ENCODE peak calls at places on chromosomes 1 and 21, in eight cellular contexts. B is choroid plexus epithelial cell, C is fibroblast of the aortic adventitia, F is T-helper 2 cell, M is cardiac fibroblast, U is AG08396, I is ureter, T is thyroid gland. D is an unnamed sample.

GRCh38 chr1:159945483-159946241 is at the start of gene IGSF9:
- DNase-seq in U (peak), F (peak), B (peak), C (peak), T (peak), M (peak), I (peak), D (peak)

GRCh38 chr1:151401860-151402259 is 2.5 kb downstream of the PSMB4 start:
- DNase-seq in M (no peak), T (no peak), B (peak), I (no peak), F (no peak), C (no peak), U (no peak), D (no peak)

GRCh38 chr1:172793823-172794222 is 134.9 kb downstream of the FASLG start:
- DNase-seq in C (no peak), U (no peak), F (no peak), I (no peak), B (no peak), M (no peak), T (no peak), D (no peak)

GRCh38 chr1:157288511-157288910 is 150.3 kb upstream of the ETV3 start:
- DNase-seq in F (no peak), T (no peak), I (no peak), M (no peak), C (no peak), B (no peak), U (no peak), D (no peak)

GRCh38 chr1:6488602-6489382 is 2.7 kb downstream of the PLEKHG5 start:
- DNase-seq in U (no peak), C (no peak), M (no peak), B (no peak), T (no peak), F (no peak), I (peak), D (no peak)

GRCh38 chr1:213987422-213987875 is 324 bp upstream of the PROX1 start:
- DNase-seq in M (no peak), B (peak), F (no peak), I (no peak), U (peak), T (peak), C (no peak), D (peak)

GRCh38 chr1:35825255-35825654 is 17.4 kb downstream of the AGO4 start:
- DNase-seq in F (no peak), I (no peak), U (no peak), M (no peak), C (no peak), B (no peak), T (no peak), D (no peak)

GRCh38 chr21:42671778-42672593 is 18.6 kb downstream of the PDE9A start:
- DNase-seq in B (no peak), I (no peak), T (no peak), F (no peak), M (no peak), C (no peak), U (no peak), D (no peak)

GRCh38 chr21:31283025-31283424 is 61.0 kb downstream of the TIAM1 start:
- DNase-seq in U (no peak), T (no peak), F (no peak), C (peak), M (peak), I (no peak), B (no peak), D (no peak)

GRCh38 chr21:23644768-23645167 is 1962.5 kb downstream of the MRPL39 start:
- DNase-seq in T (no peak), C (no peak), M (no peak), U (no peak), B (no peak), I (no peak), F (no peak), D (no peak)

GRCh38 chr1:172941456-172941855 is 109.3 kb downstream of the TNFSF18 start:
- DNase-seq in T (no peak), F (no peak), C (peak), B (no peak), M (no peak), U (no peak), I (no peak), D (no peak)

GRCh38 chr1:116270316-116271057 is 102.6 kb upstream of the ATP1A1 start:
- DNase-seq in C (no peak), U (no peak), I (no peak), T (no peak), B (no peak), F (no peak), M (no peak), D (no peak)

GRCh38 chr1:89363638-89364536 is at the start of gene GBP6:
- DNase-seq in M (peak), C (no peak), B (peak), U (no peak), I (no peak), F (no peak), T (peak), D (peak)

GRCh38 chr21:16055012-16055411 is 325.2 kb downstream of the USP25 start:
- DNase-seq in C (no peak), I (no peak), B (no peak), T (no peak), F (no peak), U (no peak), M (no peak), D (no peak)

GRCh38 chr1:244318078-244318477 is 133.6 kb downstream of the ADSS2 start:
- DNase-seq in U (no peak), M (no peak), T (no peak), C (no peak), I (no peak), F (no peak), B (no peak), D (no peak)

GRCh38 chr1:109499661-109500536 is 6.0 kb downstream of the CYB561D1 start:
- DNase-seq in I (no peak), U (peak), F (peak), M (peak), B (peak), T (no peak), C (peak), D (peak)

GRCh38 chr21:27275294-27275927 is 308.5 kb upstream of the ADAMTS5 start:
- DNase-seq in T (no peak), M (peak), U (peak), B (peak), C (peak), I (no peak), F (no peak), D (no peak)

GRCh38 chr1:236407059-236407458 is 13.0 kb downstream of the EDARADD start:
- DNase-seq in I (peak), U (no peak), B (no peak), M (no peak), C (no peak), T (no peak), F (no peak), D (no peak)

GRCh38 chr1:167500283-167500860 is 18.0 kb downstream of the CD247 start:
- DNase-seq in U (no peak), M (no peak), F (no peak), T (no peak), I (peak), C (no peak), B (no peak), D (peak)

GRCh38 chr1:43552813-43553212 is 22.1 kb downstream of the PTPRF start:
- DNase-seq in F (no peak), T (peak), C (peak), M (peak), B (no peak), U (peak), I (peak), D (no peak)